ENCODE peak calls at places on chromosomes 12 and 14, in six cellular contexts. T is GM12892, J is HepG2, K is GM12878, I is K562, C is H1. B is an unnamed sample.

GRCh38 chr12:47075192-47076084 is 4.0 kb upstream of the PCED1B start:
- DNase-seq in T (no peak), J (no peak), K (no peak), I (no peak), C (no peak), B (no peak)

GRCh38 chr12:48005750-48006021 is 1.4 kb upstream of the COL2A1 start:
- DNase-seq in T (no peak), J (no peak), K (no peak), I (no peak), C (no peak), B (no peak)

GRCh38 chr14:34237098-34237497 is 224.9 kb downstream of the SPTSSA start:
- DNase-seq in T (no peak), J (peak; percentile 28), K (no peak), I (no peak), C (no peak), B (no peak)

GRCh38 chr14:87522575-87522974 is 470.4 kb downstream of the GALC start:
- DNase-seq in T (no peak), J (no peak), K (no peak), I (no peak), C (peak; percentile 31), B (no peak)

GRCh38 chr12:77494306-77494705 is 336.4 kb upstream of the NAV3 start:
- DNase-seq in T (no peak), J (no peak), K (no peak), I (no peak), C (no peak), B (no peak)

GRCh38 chr12:55727643-55728184 is 1.1 kb downstream of the CD63 start:
- DNase-seq in T (no peak), J (no peak), K (no peak), I (peak; percentile 53), C (no peak), B (no peak)

GRCh38 chr12:51678086-51678724 is 87.2 kb downstream of the SCN8A start:
- DNase-seq in T (peak; percentile 11), J (peak; percentile 50), K (no peak), I (peak; percentile 53), C (no peak), B (peak; percentile 21)

GRCh38 chr12:125696044-125696443 is 630.8 kb downstream of the AACS start:
- DNase-seq in T (no peak), J (no peak), K (no peak), I (no peak), C (no peak), B (no peak)

GRCh38 chr14:70358631-70359030 is 852 bp downstream of the COX16 start:
- DNase-seq in T (no peak), J (no peak), K (no peak), I (no peak), C (no peak), B (no peak)

GRCh38 chr14:56608682-56609081 is 29.1 kb downstream of the TMEM260 start:
- DNase-seq in T (no peak), J (no peak), K (no peak), I (no peak), C (no peak), B (no peak)

GRCh38 chr12:15757553-15758255 is 31.5 kb downstream of the EPS8 start:
- DNase-seq in T (no peak), J (peak; percentile 15), K (no peak), I (no peak), C (no peak), B (no peak)

GRCh38 chr14:61562321-61563161 is 132.8 kb upstream of the HIF1A start:
- DNase-seq in T (no peak), J (peak; percentile 90), K (no peak), I (peak; percentile 55), C (no peak), B (no peak)
- TF ChIP-seq POLR2AphosphoS5 in T (no peak), J (no peak), K (no peak), I (no peak), C (no peak), B (no peak)

GRCh38 chr14:104735830-104736642 is 12.0 kb downstream of the ADSS1 start:
- DNase-seq in T (no peak), J (peak; percentile 81), K (no peak), I (no peak), C (no peak), B (no peak)
- TF ChIP-seq POLR2A in T (no peak), J (peak; percentile 38), K (no peak), I (no peak), C (no peak), B (no peak)

GRCh38 chr12:101783838-101784237 is 44.6 kb upstream of the SYCP3 start:
- DNase-seq in T (no peak), J (no peak), K (no peak), I (no peak), C (no peak), B (no peak)

GRCh38 chr12:101781834-101782543 is 42.7 kb upstream of the SYCP3 start:
- DNase-seq in T (no peak), J (no peak), K (no peak), I (no peak), C (no peak), B (no peak)

GRCh38 chr12:101784376-101784775 is 45.1 kb upstream of the SYCP3 start:
- DNase-seq in T (no peak), J (no peak), K (no peak), I (no peak), C (no peak), B (no peak)

GRCh38 chr12:101782544-101782855 is 43.2 kb upstream of the SYCP3 start:
- DNase-seq in T (no peak), J (no peak), K (no peak), I (no peak), C (no peak), B (no peak)

DNA sequence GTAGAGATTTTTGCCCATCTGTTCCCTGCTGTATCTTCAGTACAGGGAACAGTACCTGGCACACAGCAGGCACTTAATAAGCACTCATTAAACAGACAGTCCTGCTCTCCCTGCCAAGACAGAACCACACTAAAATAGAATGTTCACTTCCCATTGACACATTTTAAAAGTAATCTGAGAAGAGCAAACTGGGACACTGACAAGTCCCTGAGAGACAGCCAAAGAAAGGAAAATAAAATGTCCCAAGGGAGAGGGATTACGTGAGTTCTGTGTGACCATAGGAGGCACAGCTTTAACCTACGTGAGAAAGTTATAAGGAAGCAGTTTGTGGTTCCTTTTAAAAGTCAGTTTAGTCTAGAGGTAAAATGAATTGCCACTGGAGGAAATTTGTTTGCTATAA is 43.9 kb upstream of the SYCP3 start:
- DNase-seq in T (no peak), J (no peak), K (no peak), I (no peak), C (no peak), B (no peak)
- TF ChIP-seq TAF1 in T (no peak), J (no peak), K (no peak), I (no peak), C (no peak), B (no peak)

GRCh38 chr12:119990382-119990874 is 1.4 kb downstream of the BICDL1 start:
- DNase-seq in T (no peak), J (no peak), K (no peak), I (no peak), C (no peak), B (no peak)
- TF ChIP-seq POLR2AphosphoS5 in T (no peak), J (no peak), K (no peak), I (no peak), C (no peak), B (no peak)

GRCh38 chr14:102442241-102443211 is 67.0 kb downstream of the ANKRD9 start:
- DNase-seq in T (no peak), J (peak; percentile 85), K (no peak), I (no peak), C (no peak), B (no peak)
- TF ChIP-seq POLR2A in T (no peak), J (peak; percentile 20), K (no peak), I (no peak), C (no peak), B (no peak)

GRCh38 chr14:55104051-55104954 is 24.7 kb upstream of the LGALS3 start:
- DNase-seq in T (no peak), J (no peak), K (no peak), I (no peak), C (no peak), B (no peak)
- TF ChIP-seq TAF1 in T (no peak), J (no peak), K (no peak), I (no peak), C (no peak), B (no peak)

GRCh38 chr12:54231236-54231635 is 42.5 kb upstream of the SMUG1 start:
- DNase-seq in T (no peak), J (no peak), K (no peak), I (no peak), C (no peak), B (no peak)

GRCh38 chr12:54228471-54228870 is 39.7 kb upstream of the SMUG1 start:
- DNase-seq in T (no peak), J (no peak), K (no peak), I (no peak), C (no peak), B (no peak)

GRCh38 chr12:54227376-54227775 is 38.6 kb upstream of the SMUG1 start:
- DNase-seq in T (no peak), J (no peak), K (no peak), I (peak; percentile 43), C (no peak), B (no peak)

GRCh38 chr12:54230555-54230954 is 41.8 kb upstream of the SMUG1 start:
- DNase-seq in T (no peak), J (no peak), K (no peak), I (no peak), C (no peak), B (no peak)

GRCh38 chr12:54229624-54230212 is 40.9 kb upstream of the SMUG1 start:
- DNase-seq in T (no peak), J (no peak), K (no peak), I (no peak), C (no peak), B (no peak)
- TF ChIP-seq POLR2AphosphoS5 in T (no peak), J (no peak), K (no peak), I (no peak), C (no peak), B (no peak)

DNA sequence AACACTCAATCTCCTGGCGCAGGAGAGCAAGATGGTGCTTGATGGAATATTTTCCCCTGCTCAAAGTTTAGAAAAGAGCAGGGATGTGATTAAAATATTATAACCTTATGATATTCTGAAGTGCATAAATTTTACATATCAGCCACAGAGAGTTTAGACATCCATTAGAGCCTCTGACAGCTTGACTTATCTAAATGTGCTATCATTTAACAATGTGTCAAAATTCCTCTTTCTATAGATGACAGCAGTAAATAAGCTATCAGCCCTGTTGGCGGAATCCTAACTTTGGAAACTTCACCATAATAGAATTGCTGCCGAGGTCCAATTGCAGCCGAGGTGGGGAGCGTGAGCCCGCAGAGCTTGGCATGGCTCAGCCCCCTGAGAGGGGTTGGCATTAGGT is 117.7 kb upstream of the MYL2 start:
- DNase-seq in T (no peak), J (no peak), K (no peak), I (no peak), C (no peak), B (no peak)
- TF ChIP-seq POLR2A in T (no peak), J (no peak), K (no peak), I (no peak), C (no peak), B (no peak)